ENCODE peak calls at places on chromosomes 6 and 20, in seven cellular contexts. D, P, M, L, V, Y and Q are unnamed samples.

GRCh38 chr20:62523473-62524203 is 47.8 kb upstream of the GATA5 start:
- DNase-seq in D (no peak), P (no peak), M (peak; percentile 82), L (no peak), V (no peak), Y (no peak), Q (peak; percentile 34)

GRCh38 chr6:38184780-38185080 is 365.2 kb downstream of the ZFAND3 start:
- DNase-seq in D (no peak), P (no peak), M (no peak), L (no peak), V (no peak), Y (peak; percentile 62), Q (no peak)

GRCh38 chr20:19129306-19129705 is 83.1 kb upstream of the SLC24A3 start:
- DNase-seq in D (no peak), P (no peak), M (no peak), L (no peak), V (no peak), Y (no peak), Q (no peak)

GRCh38 chr6:117733341-117733740 is 58.1 kb downstream of the NUS1 start:
- DNase-seq in D (no peak), P (no peak), M (peak; percentile 45), L (no peak), V (no peak), Y (no peak), Q (no peak)

GRCh38 chr20:42531675-42531985 is 658.1 kb downstream of the PTPRT start:
- DNase-seq in D (no peak), P (peak; percentile 35), M (peak; percentile 61), L (no peak), V (no peak), Y (no peak), Q (no peak)

GRCh38 chr20:22074635-22075034 is 369.2 kb downstream of the PAX1 start:
- DNase-seq in D (no peak), P (no peak), M (no peak), L (no peak), V (no peak), Y (no peak), Q (no peak)

GRCh38 chr6:166615059-166615770 is 11.8 kb downstream of the RPS6KA2 start:
- DNase-seq in D (no peak), P (no peak), M (no peak), L (no peak), V (no peak), Y (no peak), Q (peak; percentile 19)

GRCh38 chr6:134201716-134202115 is 116.2 kb downstream of the SGK1 start:
- DNase-seq in D (no peak), P (no peak), M (peak; percentile 73), L (no peak), V (no peak), Y (no peak), Q (no peak)

GRCh38 chr6:43749461-43749860 is 20.6 kb upstream of the VEGFA start:
- DNase-seq in D (no peak), P (no peak), M (no peak), L (no peak), V (no peak), Y (no peak), Q (no peak)

GRCh38 chr6:37487891-37488290 is 11.8 kb downstream of the CCDC167 start:
- DNase-seq in D (no peak), P (no peak), M (no peak), L (no peak), V (peak; percentile 43), Y (no peak), Q (no peak)

GRCh38 chr6:148445620-148446019 is 103.0 kb downstream of the SASH1 start:
- DNase-seq in D (no peak), P (no peak), M (no peak), L (peak; percentile 85), V (no peak), Y (no peak), Q (peak; percentile 37)